ENCODE peak calls at places on chromosome 13, in four cellular contexts. A is K562, I is GM12878, U is HepG2. P is an unnamed sample.

GRCh38 chr13:78382481-78382880 is 220.9 kb downstream of the POU4F1 start:
- DNase-seq in A (no peak), I (no peak), U (no peak), P (no peak)

GRCh38 chr13:111429064-111429558 is 108.7 kb downstream of the TEX29 start:
- DNase-seq in A (peak; percentile 31), I (no peak), U (peak; percentile 49), P (peak; percentile 72)

GRCh38 chr13:74620711-74621110 is 486.5 kb upstream of the KLF12 start:
- DNase-seq in A (no peak), I (no peak), U (no peak), P (no peak)

GRCh38 chr13:19864018-19864338 is 529 bp upstream of the ZMYM5 start:
- DNase-seq in A (peak; percentile 61), I (no peak), U (no peak), P (peak; percentile 56)

GRCh38 chr13:49248433-49249002 is 793 bp downstream of the CDADC1 start:
- DNase-seq in A (no peak), I (no peak), U (peak; percentile 4), P (no peak)

GRCh38 chr13:79307433-79307861 is 98.6 kb downstream of the RBM26 start:
- DNase-seq in A (no peak), I (no peak), U (peak; percentile 52), P (no peak)

GRCh38 chr13:109145631-109146030 is 516.2 kb downstream of the MYO16 start:
- DNase-seq in A (peak; percentile 15), I (no peak), U (peak; percentile 13), P (no peak)

GRCh38 chr13:42420304-42420703 is 148.4 kb downstream of the AKAP11 start:
- DNase-seq in A (no peak), I (peak; percentile 68), U (no peak), P (no peak)

GRCh38 chr13:112168771-112169170 is 101.8 kb downstream of the SOX1 start:
- DNase-seq in A (no peak), I (no peak), U (no peak), P (no peak)

GRCh38 chr13:108083056-108083455 is 132.3 kb downstream of the LIG4 start:
- DNase-seq in A (no peak), I (no peak), U (no peak), P (no peak)

GRCh38 chr13:105510363-105510762 is 1025.1 kb downstream of the EFNB2 start:
- DNase-seq in A (no peak), I (no peak), U (no peak), P (no peak)

GRCh38 chr13:24075137-24075975 is 85.2 kb upstream of the SPATA13 start:
- DNase-seq in A (no peak), I (no peak), U (peak; percentile 16), P (no peak)

GRCh38 chr13:39918837-39919236 is 263.4 kb downstream of the COG6 start:
- DNase-seq in A (no peak), I (no peak), U (no peak), P (no peak)

GRCh38 chr13:107301724-107302374 is 733.9 kb upstream of the ARGLU1 start:
- DNase-seq in A (no peak), I (no peak), U (no peak), P (no peak)

GRCh38 chr13:21344662-21345176 is 114.4 kb downstream of the ZDHHC20 start:
- DNase-seq in A (no peak), I (no peak), U (no peak), P (no peak)

GRCh38 chr13:68550330-68550729 is 1320.2 kb upstream of the PCDH9 start:
- DNase-seq in A (no peak), I (no peak), U (no peak), P (no peak)

GRCh38 chr13:48977973-48978372 is 2.3 kb downstream of the FNDC3A start:
- DNase-seq in A (no peak), I (no peak), U (no peak), P (no peak)

GRCh38 chr13:60109285-60109684 is 54.4 kb downstream of the DIAPH3 start:
- DNase-seq in A (no peak), I (no peak), U (no peak), P (no peak)

GRCh38 chr13:110661256-110661655 is 44.7 kb downstream of the CARS2 start:
- DNase-seq in A (no peak), I (no peak), U (no peak), P (no peak)

GRCh38 chr13:109809216-109809890 is 23.0 kb upstream of the IRS2 start:
- DNase-seq in A (no peak), I (no peak), U (no peak), P (no peak)

GRCh38 chr13:47455581-47455980 is 545.5 kb downstream of the SUCLA2 start:
- DNase-seq in A (no peak), I (no peak), U (no peak), P (peak; percentile 12)

GRCh38 chr13:41707192-41707858 is 250.0 kb downstream of the RGCC start:
- DNase-seq in A (no peak), I (no peak), U (no peak), P (no peak)

GRCh38 chr13:36885901-36886300 is 34.1 kb downstream of the SMAD9 start:
- DNase-seq in A (no peak), I (no peak), U (no peak), P (no peak)

GRCh38 chr13:106573855-106574254 is 5.9 kb upstream of the ARGLU1 start:
- DNase-seq in A (no peak), I (no peak), U (no peak), P (no peak)

GRCh38 chr13:110536006-110536693 is 25.4 kb downstream of the RAB20 start:
- DNase-seq in A (peak; percentile 18), I (no peak), U (no peak), P (no peak)

GRCh38 chr13:43664700-43665191 is 122.0 kb downstream of the ENOX1 start:
- DNase-seq in A (no peak), I (no peak), U (no peak), P (peak; percentile 28)

GRCh38 chr13:24212674-24213073 is 52.2 kb downstream of the SPATA13 start:
- DNase-seq in A (no peak), I (no peak), U (peak; percentile 51), P (no peak)

GRCh38 chr13:73061478-73062275 is 2.9 kb downstream of the KLF5 start:
- DNase-seq in A (no peak), I (no peak), U (no peak), P (no peak)

GRCh38 chr13:25980255-25980654 is 71.6 kb downstream of the SHISA2 start:
- DNase-seq in A (peak; percentile 12), I (no peak), U (peak; percentile 11), P (peak; percentile 58)

GRCh38 chr13:100543872-100544602 is 44.6 kb downstream of the GGACT start:
- DNase-seq in A (no peak), I (no peak), U (peak; percentile 41), P (no peak)

GRCh38 chr13:45398862-45399261 is 19.3 kb downstream of the SLC25A30 start:
- DNase-seq in A (no peak), I (no peak), U (no peak), P (no peak)

GRCh38 chr13:87736849-87737400 is 65.8 kb downstream of the SLITRK5 start:
- DNase-seq in A (no peak), I (no peak), U (no peak), P (no peak)

GRCh38 chr13:110042253-110042652 is 255.9 kb upstream of the IRS2 start:
- DNase-seq in A (no peak), I (no peak), U (no peak), P (no peak)

DNA sequence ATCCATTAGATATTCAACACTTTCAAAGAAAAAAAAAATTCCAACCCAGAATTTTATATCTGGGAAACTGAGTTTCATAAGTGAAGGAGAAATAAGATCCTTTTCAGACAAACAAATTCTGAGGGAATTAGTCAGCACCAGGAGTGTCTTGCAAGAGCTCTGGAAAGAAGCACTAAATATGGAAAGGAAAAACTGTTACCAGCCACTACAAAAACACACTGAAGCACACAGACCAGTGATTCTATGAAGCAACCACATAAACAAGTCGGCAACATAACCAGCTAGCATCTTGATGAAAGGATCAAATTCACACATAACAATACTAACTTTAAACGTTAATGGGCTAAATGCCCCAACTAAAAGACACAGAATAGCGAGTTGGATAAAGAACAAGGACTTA is 368.4 kb upstream of the MIR17HG start:
- DNase-seq in A (no peak), I (no peak), U (no peak), P (no peak)
- TF ChIP-seq CREM in A (no peak), I (no peak), U (no peak), P (no peak)

DNA sequence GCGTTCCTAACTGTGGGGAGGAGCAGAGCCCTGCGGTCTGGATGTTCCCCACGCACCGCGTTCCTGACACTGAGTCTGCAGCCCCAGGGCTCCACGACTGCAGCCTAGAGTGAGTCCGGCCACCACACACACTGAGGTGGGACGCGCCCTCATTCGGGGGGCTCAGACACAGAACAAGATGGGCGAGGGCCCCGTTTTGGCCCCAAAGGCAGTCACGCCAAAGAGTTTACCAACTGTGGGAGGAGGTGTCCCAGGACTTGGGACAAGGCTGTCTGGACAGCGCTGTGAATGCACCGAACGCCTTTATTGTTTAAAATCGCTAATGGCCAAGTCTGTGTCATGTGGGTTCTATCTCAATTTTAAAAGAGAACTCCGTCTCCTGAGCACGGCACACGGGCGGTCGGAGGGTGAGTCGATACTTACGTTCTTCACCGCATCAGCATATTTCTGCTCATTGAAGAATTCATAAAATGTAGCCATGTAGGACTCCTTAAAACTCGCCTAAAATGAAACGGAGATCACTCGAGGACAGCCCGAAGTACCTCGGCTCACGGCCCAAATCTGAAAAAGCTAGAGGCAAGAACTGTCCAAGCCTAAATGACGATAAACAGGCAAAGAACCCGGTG is 35.2 kb upstream of the C13orf46 start:
- DNase-seq in A (no peak), I (no peak), U (no peak), P (peak; percentile 4)
- TF ChIP-seq CREM in A (no peak), I (no peak), U (no peak), P (no peak)

GRCh38 chr13:85651440-85651839 is 147.8 kb downstream of the SLITRK6 start:
- DNase-seq in A (no peak), I (no peak), U (no peak), P (no peak)

GRCh38 chr13:85654227-85654626 is 145.0 kb downstream of the SLITRK6 start:
- DNase-seq in A (no peak), I (no peak), U (no peak), P (no peak)

GRCh38 chr13:85652536-85652935 is 146.7 kb downstream of the SLITRK6 start:
- DNase-seq in A (no peak), I (no peak), U (no peak), P (no peak)

GRCh38 chr13:85655040-85655439 is 144.2 kb downstream of the SLITRK6 start:
- DNase-seq in A (no peak), I (no peak), U (no peak), P (no peak)

GRCh38 chr13:85653681-85654080 is 145.5 kb downstream of the SLITRK6 start:
- DNase-seq in A (no peak), I (no peak), U (no peak), P (no peak)
- TF ChIP-seq CREM in A (no peak), I (no peak), U (no peak), P (no peak)

DNA sequence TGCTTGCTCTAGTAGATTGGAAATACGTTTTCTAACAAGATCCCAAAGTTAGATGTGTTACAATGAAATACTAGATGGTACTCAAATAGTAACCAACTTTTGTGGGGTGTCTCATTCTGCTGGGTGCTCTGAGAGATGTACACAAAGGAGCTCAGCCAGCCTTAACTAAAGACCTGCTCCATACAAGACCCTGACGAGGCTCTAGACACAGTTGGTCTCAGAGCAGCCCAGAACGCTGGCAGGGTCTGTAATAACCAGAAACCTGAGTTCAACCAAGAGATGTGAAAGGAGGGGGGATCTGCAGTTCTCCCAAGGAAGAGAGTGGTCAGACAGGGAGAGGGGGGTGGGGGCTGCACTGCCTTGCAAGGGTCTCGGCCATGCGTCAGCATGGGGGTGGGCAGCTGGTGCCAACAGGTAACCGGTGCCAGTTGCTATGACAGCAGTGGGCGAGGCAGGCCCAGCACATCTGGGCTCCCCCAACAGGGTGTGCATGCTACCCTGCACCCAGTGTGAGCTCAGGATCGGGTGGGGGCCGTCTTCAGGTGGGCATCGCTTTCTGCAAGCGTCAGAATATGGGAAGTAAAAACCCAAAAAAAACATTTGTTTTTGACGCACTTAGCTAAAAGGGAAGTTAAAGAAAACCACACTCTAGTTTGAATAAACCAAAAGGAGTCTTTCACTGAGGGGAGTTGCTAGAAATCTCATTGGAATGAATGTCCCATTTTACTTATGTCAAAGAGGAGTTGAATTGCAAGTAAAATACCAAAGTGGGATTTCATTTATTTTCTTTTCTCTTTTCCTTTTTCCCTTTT is 68.0 kb upstream of the GPR183 start:
- DNase-seq in A (no peak), I (no peak), U (no peak), P (no peak)
- TF ChIP-seq CREM in A (no peak), I (no peak), U (no peak), P (no peak)

P was measured in WTC11.